ENCODE peak calls at places on chromosomes 7 and 10, in ten cellular contexts. O, R, U, L, M, G, T, K, Q and N are unnamed samples.

GRCh38 chr10:71694039-71694471 is 25.5 kb downstream of the C10orf105 start:
- DNase-seq in G (no peak), U (no peak), O (no peak), Q (no peak), K (no peak), T (no peak), L (no peak), M (no peak), R (no peak), N (no peak)

GRCh38 chr10:29689001-29689400 is 54.2 kb upstream of the SVIL start:
- DNase-seq in U (no peak), T (no peak), M (no peak), O (no peak), R (no peak), K (no peak), L (peak; percentile 33), Q (no peak), G (no peak), N (no peak)

GRCh38 chr10:94274142-94274787 is 88.5 kb downstream of the NOC3L start:
- DNase-seq in T (no peak), K (no peak), M (no peak), G (no peak), R (peak; percentile 71), L (no peak), Q (no peak), U (peak; percentile 65), O (no peak), N (no peak)

GRCh38 chr7:36236073-36236472 is 83.0 kb downstream of the EEPD1 start:
- DNase-seq in Q (no peak), L (no peak), U (no peak), O (no peak), K (no peak), R (no peak), G (peak; percentile 73), T (no peak), M (no peak), N (no peak)

GRCh38 chr7:1019255-1019785 is 25.0 kb upstream of the GPR146 start:
- DNase-seq in R (no peak), U (no peak), T (no peak), G (no peak), L (no peak), Q (no peak), M (no peak), K (no peak), O (no peak), N (no peak)

GRCh38 chr7:22858640-22859561 is 36.3 kb upstream of the TOMM7 start:
- DNase-seq in K (no peak), Q (no peak), O (no peak), U (no peak), M (peak; percentile 69), G (no peak), L (no peak), R (no peak), T (no peak), N (no peak)

GRCh38 chr10:3142146-3142875 is 30.3 kb downstream of the PITRM1 start:
- DNase-seq in M (no peak), K (no peak), R (no peak), Q (no peak), U (no peak), O (no peak), L (no peak), G (no peak), T (no peak), N (no peak)

GRCh38 chr7:120181499-120181898 is 91.5 kb upstream of the KCND2 start:
- DNase-seq in R (no peak), Q (no peak), U (no peak), K (no peak), M (no peak), L (no peak), O (no peak), G (no peak), T (no peak), N (no peak)

GRCh38 chr10:73529089-73529832 is 33.4 kb upstream of the PPP3CB start:
- DNase-seq in M (peak; percentile 41), T (no peak), R (peak; percentile 74), L (peak; percentile 48), K (peak; percentile 77), U (no peak), O (no peak), G (no peak), Q (peak; percentile 54), N (no peak)

GRCh38 chr10:77920495-77920894 is 6.1 kb downstream of the DLG5 start:
- DNase-seq in O (no peak), R (no peak), K (no peak), U (no peak), G (no peak), T (no peak), M (no peak), L (no peak), Q (no peak), N (no peak)

GRCh38 chr7:151631968-151632749 is 112.5 kb upstream of the RHEB start:
- DNase-seq in L (no peak), G (peak; percentile 96), U (peak; percentile 68), T (peak; percentile 75), O (no peak), Q (peak; percentile 84), M (no peak), R (peak; percentile 41), K (peak; percentile 88), N (peak; percentile 23)

GRCh38 chr10:13791483-13791882 is 204.7 kb downstream of the PRPF18 start:
- DNase-seq in L (no peak), G (no peak), Q (no peak), O (no peak), K (no peak), R (no peak), M (no peak), T (no peak), U (no peak), N (no peak)

GRCh38 chr10:73859441-73860049 is 14.8 kb downstream of the CAMK2G start:
- DNase-seq in O (no peak), Q (no peak), U (no peak), R (no peak), T (no peak), G (no peak), L (no peak), K (peak; percentile 65), M (no peak), N (no peak)

GRCh38 chr7:4815121-4815520 is 39.7 kb downstream of the AP5Z1 start:
- DNase-seq in L (no peak), K (no peak), R (no peak), T (no peak), U (no peak), Q (no peak), M (no peak), O (no peak), G (peak; percentile 60), N (no peak)

GRCh38 chr10:103557455-103557854 is 64.0 kb downstream of the NEURL1 start:
- DNase-seq in R (no peak), O (no peak), M (no peak), T (no peak), G (no peak), K (no peak), L (no peak), U (no peak), Q (no peak), N (no peak)

GRCh38 chr7:103851357-103851756 is 138.1 kb downstream of the RELN start:
- DNase-seq in M (no peak), U (no peak), R (no peak), Q (no peak), L (no peak), G (no peak), O (no peak), K (no peak), T (no peak), N (no peak)

GRCh38 chr10:23432161-23432560 is 6.7 kb upstream of the OTUD1 start:
- DNase-seq in U (no peak), K (no peak), R (no peak), O (no peak), T (no peak), L (no peak), Q (no peak), G (no peak), M (no peak), N (no peak)

DNA sequence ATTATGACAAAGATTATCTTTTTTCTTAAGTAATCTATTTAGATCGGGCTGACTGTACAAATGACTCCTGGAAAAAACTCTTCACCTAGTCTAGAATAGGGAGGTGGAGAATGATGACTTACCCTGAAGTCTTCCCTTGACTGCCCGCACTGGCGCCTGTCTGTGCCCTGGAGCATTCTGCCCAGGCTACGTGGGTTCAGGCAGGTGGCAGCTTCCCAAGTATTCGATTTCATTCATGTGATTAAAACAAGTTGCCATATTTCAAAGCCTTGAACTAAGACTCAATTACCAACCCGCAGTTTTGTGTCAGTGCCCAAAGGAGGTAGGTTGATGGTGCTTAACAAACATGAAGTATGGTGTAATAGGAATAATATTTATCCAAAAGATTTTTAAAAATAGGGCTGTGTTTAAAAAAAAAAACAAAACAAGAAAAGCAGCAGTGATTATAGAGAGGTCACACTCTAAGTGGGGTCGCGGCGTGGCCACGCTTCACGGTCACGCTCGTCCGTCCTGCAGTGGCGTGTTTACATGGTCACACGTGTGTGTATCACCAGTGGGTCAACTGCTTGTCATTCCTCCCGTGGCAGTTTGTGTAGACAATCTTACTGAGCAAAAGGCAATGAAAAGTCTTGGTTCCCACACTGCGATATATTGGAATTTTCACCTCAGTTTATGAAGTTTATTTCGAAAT is 10.8 kb downstream of the INSIG1 start:
- DNase-seq in M (no peak), Q (no peak), T (no peak), U (no peak), O (peak; percentile 71), L (no peak), R (no peak), G (no peak), K (no peak), N (no peak)
- H3K36me3 ChIP-seq in M (no peaks in the 10 kb centered on the region), Q (peaks cover 63% of the 10 kb centered on the region), T (no peaks in the 10 kb centered on the region), U (peaks cover 17% of the 10 kb centered on the region), O (peaks cover 52% of the 10 kb centered on the region), L (peaks cover 33% of the 10 kb centered on the region), R (peaks cover 15% of the 10 kb centered on the region), G (peaks cover 60% of the 10 kb centered on the region), K (peaks cover 44% of the 10 kb centered on the region), N (peaks cover 3% of the 10 kb centered on the region)

GRCh38 chr10:79306644-79307220 is 40.5 kb upstream of the PPIF start:
- DNase-seq in R (no peak), K (no peak), O (no peak), U (no peak), L (no peak), G (no peak), M (no peak), Q (no peak), T (no peak), N (no peak)
- H3K36me3 ChIP-seq in R (peaks cover 60% of the 10 kb centered on the region), K (peaks cover 20% of the 10 kb centered on the region), O (peaks cover 84% of the 10 kb centered on the region), U (peaks cover 98% of the 10 kb centered on the region), L (no peaks in the 10 kb centered on the region), G (peaks cover 94% of the 10 kb centered on the region), M (peaks cover 9% of the 10 kb centered on the region), Q (peaks cover 93% of the 10 kb centered on the region), T (peaks cover 24% of the 10 kb centered on the region), N (peaks cover 48% of the 10 kb centered on the region)

DNA sequence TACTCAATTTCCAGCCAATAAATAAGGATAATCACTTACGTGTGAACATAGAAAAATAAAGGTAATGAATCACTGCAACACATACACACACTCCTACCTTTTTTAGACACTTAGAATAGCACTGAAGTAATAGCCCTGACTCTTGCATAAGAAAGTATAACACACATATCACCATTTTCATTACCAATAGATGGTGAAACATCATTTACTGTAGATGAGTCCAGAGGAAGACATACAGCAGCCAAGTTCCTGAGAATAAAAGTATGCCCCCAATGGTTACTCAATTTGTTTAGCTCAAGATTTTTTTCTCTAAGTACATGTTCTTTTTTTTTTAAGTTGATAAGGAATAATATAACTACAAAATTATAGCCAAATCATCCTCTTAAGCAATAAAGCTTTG is 316.3 kb downstream of the PARD3 start:
- DNase-seq in M (no peak), L (no peak), O (no peak), K (no peak), U (no peak), T (no peak), Q (no peak), R (no peak), G (no peak), N (no peak)
- H3K36me3 ChIP-seq in M (no peaks in the 10 kb centered on the region), L (no peaks in the 10 kb centered on the region), O (no peaks in the 10 kb centered on the region), K (no peaks in the 10 kb centered on the region), U (no peaks in the 10 kb centered on the region), T (no peaks in the 10 kb centered on the region), Q (no peaks in the 10 kb centered on the region), R (no peaks in the 10 kb centered on the region), G (no peaks in the 10 kb centered on the region), N (no peaks in the 10 kb centered on the region)

GRCh38 chr7:106269263-106269961 is 15.4 kb downstream of the NAMPT start:
- DNase-seq in K (no peak), R (no peak), U (no peak), T (no peak), O (no peak), G (no peak), M (no peak), L (no peak), Q (no peak), N (no peak)
- H3K36me3 ChIP-seq in K (peaks cover 10% of the 10 kb centered on the region), R (peaks cover 3% of the 10 kb centered on the region), U (peaks cover 92% of the 10 kb centered on the region), T (peaks cover 9% of the 10 kb centered on the region), O (peaks cover 77% of the 10 kb centered on the region), G (peaks cover 89% of the 10 kb centered on the region), M (no peaks in the 10 kb centered on the region), L (peaks cover 58% of the 10 kb centered on the region), Q (peaks cover 49% of the 10 kb centered on the region), N (peaks cover 33% of the 10 kb centered on the region)